ENCODE peak calls at places on chromosomes 3 and 15, in four cellular contexts. One of them, this sample, is unnamed.
A peak's percentile ranks its signal among the peaks of the same experiment; 100 is the strongest.

GRCh38 chr3:71984843-71985594 is 200.1 kb upstream of the PROK2 start:
- DNase-seq in sigmoid colon: no peak
- DNase-seq in Panc1: no peak
- DNase-seq in stomach: peak; percentile 37
- DNase-seq in this sample: peak; percentile 32

GRCh38 chr3:13663781-13664535 is 115.0 kb downstream of the FBLN2 start:
- DNase-seq in Panc1: no peak
- DNase-seq in stomach: no peak
- DNase-seq in sigmoid colon: no peak
- DNase-seq in this sample: no peak

GRCh38 chr3:31232049-31233040 is 300.4 kb upstream of the STT3B start:
- DNase-seq in sigmoid colon: no peak
- DNase-seq in Panc1: no peak
- DNase-seq in stomach: no peak
- DNase-seq in this sample: no peak

GRCh38 chr3:52796411-52796810 is 1.8 kb downstream of the ITIH3 start:
- DNase-seq in stomach: no peak
- DNase-seq in Panc1: no peak
- DNase-seq in sigmoid colon: no peak
- DNase-seq in this sample: no peak

GRCh38 chr3:124885466-124886167 is 1.5 kb downstream of the ITGB5 start:
- DNase-seq in Panc1: no peak
- DNase-seq in stomach: no peak
- DNase-seq in sigmoid colon: peak; percentile 63
- DNase-seq in this sample: no peak

GRCh38 chr15:41997845-41998244 is 23.0 kb downstream of the PLA2G4E start:
- DNase-seq in sigmoid colon: no peak
- DNase-seq in stomach: no peak
- DNase-seq in Panc1: no peak
- DNase-seq in this sample: no peak

GRCh38 chr3:151037746-151038145 is 47.7 kb upstream of the MED12L start:
- DNase-seq in Panc1: no peak
- DNase-seq in sigmoid colon: peak; percentile 62
- DNase-seq in stomach: no peak
- DNase-seq in this sample: peak; percentile 9

GRCh38 chr15:29452881-29453731 is 183.5 kb upstream of the NSMCE3 start:
- DNase-seq in Panc1: no peak
- DNase-seq in stomach: no peak
- DNase-seq in sigmoid colon: no peak
- DNase-seq in this sample: no peak

GRCh38 chr15:38127306-38127731 is 125.3 kb upstream of the SPRED1 start:
- DNase-seq in stomach: no peak
- DNase-seq in sigmoid colon: no peak
- DNase-seq in Panc1: no peak
- DNase-seq in this sample: peak; percentile 63

GRCh38 chr3:13379191-13379830 is 40.8 kb downstream of the NUP210 start:
- DNase-seq in sigmoid colon: no peak
- DNase-seq in Panc1: no peak
- DNase-seq in stomach: no peak
- DNase-seq in this sample: no peak

GRCh38 chr15:42984534-42985034 is 64.0 kb upstream of the TTBK2 start:
- DNase-seq in sigmoid colon: no peak
- DNase-seq in stomach: no peak
- DNase-seq in Panc1: no peak
- DNase-seq in this sample: no peak

GRCh38 chr3:2098398-2099027 is at the start of gene CNTN4:
- DNase-seq in Panc1: no peak
- DNase-seq in sigmoid colon: peak; percentile 86
- DNase-seq in stomach: peak; percentile 34
- DNase-seq in this sample: peak; percentile 84

GRCh38 chr15:85149460-85150129 is 167.9 kb downstream of the PDE8A start:
- DNase-seq in stomach: no peak
- DNase-seq in Panc1: no peak
- DNase-seq in sigmoid colon: no peak
- DNase-seq in this sample: no peak

GRCh38 chr15:64216722-64217428 is 54.1 kb upstream of the PPIB start:
- DNase-seq in sigmoid colon: no peak
- DNase-seq in Panc1: no peak
- DNase-seq in stomach: no peak
- DNase-seq in this sample: no peak

GRCh38 chr3:121111914-121112612 is 204.1 kb downstream of the STXBP5L start:
- DNase-seq in Panc1: no peak
- DNase-seq in sigmoid colon: no peak
- DNase-seq in stomach: no peak
- DNase-seq in this sample: no peak

GRCh38 chr3:156808025-156808424 is 18.1 kb upstream of the LEKR1 start:
- DNase-seq in Panc1: no peak
- DNase-seq in sigmoid colon: no peak
- DNase-seq in stomach: no peak
- DNase-seq in this sample: no peak

GRCh38 chr15:67977690-67978089 is 76.4 kb upstream of the PIAS1 start:
- DNase-seq in Panc1: no peak
- DNase-seq in sigmoid colon: no peak
- DNase-seq in stomach: no peak
- DNase-seq in this sample: no peak

GRCh38 chr3:65587650-65588439 is 450.9 kb downstream of the MAGI1 start:
- DNase-seq in sigmoid colon: no peak
- DNase-seq in stomach: no peak
- DNase-seq in Panc1: no peak
- DNase-seq in this sample: no peak

GRCh38 chr3:81965696-81966095 is 204.3 kb upstream of the GBE1 start:
- DNase-seq in stomach: no peak
- DNase-seq in sigmoid colon: no peak
- DNase-seq in Panc1: no peak
- DNase-seq in this sample: no peak

GRCh38 chr3:20128378-20128777 is 57.6 kb downstream of the SGO1 start:
- DNase-seq in stomach: no peak
- DNase-seq in sigmoid colon: no peak
- DNase-seq in Panc1: no peak
- DNase-seq in this sample: no peak

GRCh38 chr3:156359337-156359736 is 195.6 kb downstream of the SSR3 start:
- DNase-seq in sigmoid colon: no peak
- DNase-seq in Panc1: no peak
- DNase-seq in stomach: no peak
- DNase-seq in this sample: no peak

GRCh38 chr3:74106882-74107281 is 482.1 kb upstream of the PDZRN3 start:
- DNase-seq in Panc1: no peak
- DNase-seq in stomach: no peak
- DNase-seq in sigmoid colon: no peak
- DNase-seq in this sample: no peak

GRCh38 chr3:25945366-25945765 is 155.5 kb downstream of the OXSM start:
- DNase-seq in Panc1: no peak
- DNase-seq in stomach: no peak
- DNase-seq in sigmoid colon: no peak
- DNase-seq in this sample: no peak

GRCh38 chr15:53869044-53869805 is 109.0 kb upstream of the UNC13C start:
- DNase-seq in stomach: no peak
- DNase-seq in Panc1: no peak
- DNase-seq in sigmoid colon: no peak
- DNase-seq in this sample: no peak

GRCh38 chr15:92170897-92171296 is 222.8 kb upstream of the ST8SIA2 start:
- DNase-seq in sigmoid colon: no peak
- DNase-seq in stomach: no peak
- DNase-seq in Panc1: no peak
- DNase-seq in this sample: no peak

GRCh38 chr3:77204788-77205187 is 164.9 kb downstream of the ROBO2 start:
- DNase-seq in Panc1: no peak
- DNase-seq in sigmoid colon: no peak
- DNase-seq in stomach: no peak
- DNase-seq in this sample: no peak

GRCh38 chr3:67875338-67875737 is 220.9 kb upstream of the SUCLG2 start:
- DNase-seq in sigmoid colon: no peak
- DNase-seq in Panc1: no peak
- DNase-seq in stomach: no peak
- DNase-seq in this sample: no peak

GRCh38 chr3:63343674-63344073 is 65.6 kb downstream of the SYNPR start:
- DNase-seq in stomach: peak; percentile 67
- DNase-seq in sigmoid colon: peak; percentile 89
- DNase-seq in Panc1: peak; percentile 13
- DNase-seq in this sample: peak; percentile 83

GRCh38 chr15:31502541-31503229 is 176.1 kb downstream of the KLF13 start:
- DNase-seq in Panc1: no peak
- DNase-seq in sigmoid colon: no peak
- DNase-seq in stomach: no peak
- DNase-seq in this sample: no peak

GRCh38 chr3:32366638-32367368 is 24.9 kb upstream of the CMTM7 start:
- DNase-seq in stomach: no peak
- DNase-seq in sigmoid colon: no peak
- DNase-seq in Panc1: no peak
- DNase-seq in this sample: no peak

GRCh38 chr15:68583321-68583720 is 4.5 kb downstream of the CORO2B start:
- DNase-seq in sigmoid colon: no peak
- DNase-seq in Panc1: no peak
- DNase-seq in stomach: no peak
- DNase-seq in this sample: no peak

GRCh38 chr3:30455840-30456239 is 150.6 kb upstream of the TGFBR2 start:
- DNase-seq in stomach: no peak
- DNase-seq in sigmoid colon: peak; percentile 90
- DNase-seq in Panc1: no peak
- DNase-seq in this sample: peak; percentile 27

GRCh38 chr3:39097716-39098472 is 9.5 kb downstream of the GORASP1 start:
- DNase-seq in stomach: no peak
- DNase-seq in sigmoid colon: no peak
- DNase-seq in Panc1: no peak
- DNase-seq in this sample: no peak

GRCh38 chr3:134369861-134370596 is 4.2 kb downstream of the AMOTL2 start:
- DNase-seq in stomach: no peak
- DNase-seq in Panc1: no peak
- DNase-seq in sigmoid colon: peak; percentile 28
- DNase-seq in this sample: no peak

GRCh38 chr3:169256791-169257522 is 406.6 kb downstream of the MECOM start:
- DNase-seq in Panc1: no peak
- DNase-seq in stomach: no peak
- DNase-seq in sigmoid colon: no peak
- DNase-seq in this sample: no peak

GRCh38 chr3:188861847-188862740 is 309.7 kb upstream of the TPRG1 start:
- DNase-seq in sigmoid colon: no peak
- DNase-seq in stomach: no peak
- DNase-seq in Panc1: no peak
- DNase-seq in this sample: no peak

GRCh38 chr15:47726399-47726823 is 9.1 kb downstream of the SEMA6D start:
- DNase-seq in stomach: no peak
- DNase-seq in Panc1: no peak
- DNase-seq in sigmoid colon: no peak
- DNase-seq in this sample: no peak

GRCh38 chr3:122263058-122263457 is 62.0 kb upstream of the CSTA start:
- DNase-seq in Panc1: no peak
- DNase-seq in sigmoid colon: no peak
- DNase-seq in stomach: no peak
- DNase-seq in this sample: no peak

GRCh38 chr15:35444557-35445204 is 101.3 kb downstream of the DPH6 start:
- DNase-seq in Panc1: peak; percentile 32
- DNase-seq in sigmoid colon: no peak
- DNase-seq in stomach: no peak
- DNase-seq in this sample: no peak

GRCh38 chr15:70004826-70005225 is 92.9 kb downstream of the TLE3 start:
- DNase-seq in sigmoid colon: no peak
- DNase-seq in stomach: no peak
- DNase-seq in Panc1: no peak
- DNase-seq in this sample: no peak

GRCh38 chr15:70014311-70014707 is 83.4 kb downstream of the TLE3 start:
- DNase-seq in sigmoid colon: no peak
- DNase-seq in stomach: no peak
- DNase-seq in Panc1: no peak
- DNase-seq in this sample: no peak

GRCh38 chr15:70013647-70014310 is 83.9 kb downstream of the TLE3 start:
- DNase-seq in sigmoid colon: no peak
- DNase-seq in Panc1: no peak
- DNase-seq in stomach: no peak
- DNase-seq in this sample: no peak

GRCh38 chr15:70012895-70013294 is 84.8 kb downstream of the TLE3 start:
- DNase-seq in Panc1: no peak
- DNase-seq in sigmoid colon: no peak
- DNase-seq in stomach: no peak
- DNase-seq in this sample: no peak

GRCh38 chr15:70008697-70009285 is 88.9 kb downstream of the TLE3 start:
- DNase-seq in stomach: no peak
- DNase-seq in sigmoid colon: no peak
- DNase-seq in Panc1: no peak
- DNase-seq in this sample: no peak
- TF ChIP-seq POLR2AphosphoS5 in stomach: no peak
- TF ChIP-seq POLR2AphosphoS5 in sigmoid colon: no peak
- TF ChIP-seq POLR2AphosphoS5 in Panc1: no peak
- TF ChIP-seq POLR2AphosphoS5 in this sample: no peak

GRCh38 chr3:15205934-15206661 is at the start of gene CAPN7:
- DNase-seq in Panc1: no peak
- DNase-seq in sigmoid colon: peak; percentile 98
- DNase-seq in stomach: peak; percentile 98
- DNase-seq in this sample: peak; percentile 96

GRCh38 chr3:15205482-15205933 is 538 bp upstream of the CAPN7 start:
- DNase-seq in stomach: no peak
- DNase-seq in sigmoid colon: no peak
- DNase-seq in Panc1: no peak
- DNase-seq in this sample: no peak

GRCh38 chr3:15207836-15208504 is 1.9 kb downstream of the CAPN7 start:
- DNase-seq in stomach: no peak
- DNase-seq in Panc1: no peak
- DNase-seq in sigmoid colon: no peak
- DNase-seq in this sample: no peak

GRCh38 chr3:15204005-15204404 is 2.0 kb upstream of the CAPN7 start:
- DNase-seq in sigmoid colon: peak; percentile 58
- DNase-seq in stomach: no peak
- DNase-seq in Panc1: no peak
- DNase-seq in this sample: no peak

GRCh38 chr3:15206662-15207576 is 873 bp downstream of the CAPN7 start:
- DNase-seq in sigmoid colon: peak; percentile 74
- DNase-seq in Panc1: no peak
- DNase-seq in stomach: peak; percentile 32
- DNase-seq in this sample: peak; percentile 36
- TF ChIP-seq POLR2AphosphoS5 in sigmoid colon: no peak
- TF ChIP-seq POLR2AphosphoS5 in Panc1: no peak
- TF ChIP-seq POLR2AphosphoS5 in stomach: no peak
- TF ChIP-seq POLR2AphosphoS5 in this sample: no peak

DNA sequence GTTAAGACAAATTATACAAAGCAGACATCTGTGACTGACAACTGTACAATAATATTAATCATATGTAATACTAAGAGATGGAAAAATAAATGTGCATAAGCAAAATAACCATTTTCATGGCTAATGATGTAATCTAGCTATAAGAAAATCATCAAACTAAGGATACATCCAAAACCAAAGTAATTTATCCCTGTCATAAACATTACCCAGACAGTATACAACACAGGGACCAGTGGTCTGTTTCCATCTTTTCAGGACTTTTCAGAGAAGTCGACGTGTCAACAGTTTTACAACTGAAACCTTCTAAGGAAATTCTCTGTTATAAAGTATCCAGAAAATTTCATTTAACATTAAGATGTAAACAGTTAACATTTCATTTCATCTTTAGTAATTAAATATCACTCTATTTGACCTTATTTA is 11.0 kb downstream of the THBS1 start:
- DNase-seq in sigmoid colon: no peak
- DNase-seq in Panc1: no peak
- DNase-seq in stomach: no peak
- DNase-seq in this sample: no peak
- TF ChIP-seq POLR2AphosphoS5 in sigmoid colon: no peak
- TF ChIP-seq POLR2AphosphoS5 in Panc1: no peak
- TF ChIP-seq POLR2AphosphoS5 in stomach: no peak
- TF ChIP-seq POLR2AphosphoS5 in this sample: peak; percentile 8

GRCh38 chr3:37052860-37053259 is 59.5 kb downstream of the MLH1 start:
- DNase-seq in stomach: peak; percentile 44
- DNase-seq in Panc1: no peak
- DNase-seq in sigmoid colon: no peak
- DNase-seq in this sample: no peak
- TF ChIP-seq POLR2AphosphoS5 in stomach: no peak
- TF ChIP-seq POLR2AphosphoS5 in Panc1: no peak
- TF ChIP-seq POLR2AphosphoS5 in sigmoid colon: no peak
- TF ChIP-seq POLR2AphosphoS5 in this sample: no peak

This sample was measured in transverse colon.